ENCODE peak calls at places on chromosomes 3 and 15, in nine cellular contexts. One of them, this sample, is unnamed.

GRCh38 chr3:52681610-52682009 is 4.1 kb downstream of the PBRM1 start:
- DNase-seq in esophagus muscularis mucosa: no peak
- DNase-seq in stimulated activated CD4-positive, alpha-beta T cell treated with anti-CD3 and anti-CD28 coated beads, Interleukin-1b, Interleukin-23, amount 100 ng/mL, for 24 hours: no peak
- DNase-seq in AG09309: no peak
- DNase-seq in uterus: no peak
- DNase-seq in kidney tubule cell: no peak
- DNase-seq in nephron progenitor cell: no peak
- DNase-seq in midbrain: no peak
- DNase-seq in NCI-H2029 treated with DMSO at 0.1 percent for 48 hours: no peak
- DNase-seq in this sample: no peak

GRCh38 chr3:73609655-73610054 is 15.1 kb downstream of the PDZRN3 start:
- DNase-seq in NCI-H2029 treated with DMSO at 0.1 percent for 48 hours: no peak
- DNase-seq in midbrain: no peak
- DNase-seq in stimulated activated CD4-positive, alpha-beta T cell treated with anti-CD3 and anti-CD28 coated beads, Interleukin-1b, Interleukin-23, amount 100 ng/mL, for 24 hours: no peak
- DNase-seq in uterus: no peak
- DNase-seq in nephron progenitor cell: no peak
- DNase-seq in AG09309: no peak
- DNase-seq in esophagus muscularis mucosa: no peak
- DNase-seq in kidney tubule cell: peak
- DNase-seq in this sample: no peak

GRCh38 chr3:195070321-195070720 is 200.6 kb downstream of the XXYLT1 start:
- DNase-seq in nephron progenitor cell: no peak
- DNase-seq in midbrain: no peak
- DNase-seq in NCI-H2029 treated with DMSO at 0.1 percent for 48 hours: no peak
- DNase-seq in kidney tubule cell: no peak
- DNase-seq in uterus: no peak
- DNase-seq in stimulated activated CD4-positive, alpha-beta T cell treated with anti-CD3 and anti-CD28 coated beads, Interleukin-1b, Interleukin-23, amount 100 ng/mL, for 24 hours: no peak
- DNase-seq in AG09309: no peak
- DNase-seq in esophagus muscularis mucosa: no peak
- DNase-seq in this sample: no peak

GRCh38 chr15:31149987-31150386 is 48.5 kb upstream of the TRPM1 start:
- DNase-seq in midbrain: no peak
- DNase-seq in nephron progenitor cell: no peak
- DNase-seq in stimulated activated CD4-positive, alpha-beta T cell treated with anti-CD3 and anti-CD28 coated beads, Interleukin-1b, Interleukin-23, amount 100 ng/mL, for 24 hours: no peak
- DNase-seq in uterus: no peak
- DNase-seq in NCI-H2029 treated with DMSO at 0.1 percent for 48 hours: no peak
- DNase-seq in AG09309: no peak
- DNase-seq in esophagus muscularis mucosa: no peak
- DNase-seq in kidney tubule cell: no peak
- DNase-seq in this sample: no peak

GRCh38 chr3:149615731-149616221 is 42.0 kb downstream of the WWTR1 start:
- DNase-seq in midbrain: no peak
- DNase-seq in stimulated activated CD4-positive, alpha-beta T cell treated with anti-CD3 and anti-CD28 coated beads, Interleukin-1b, Interleukin-23, amount 100 ng/mL, for 24 hours: no peak
- DNase-seq in kidney tubule cell: no peak
- DNase-seq in NCI-H2029 treated with DMSO at 0.1 percent for 48 hours: no peak
- DNase-seq in uterus: no peak
- DNase-seq in esophagus muscularis mucosa: no peak
- DNase-seq in nephron progenitor cell: no peak
- DNase-seq in AG09309: no peak
- DNase-seq in this sample: no peak

GRCh38 chr15:59174846-59175831 is 31.5 kb upstream of the LDHAL6B start:
- DNase-seq in NCI-H2029 treated with DMSO at 0.1 percent for 48 hours: peak
- DNase-seq in esophagus muscularis mucosa: no peak
- DNase-seq in AG09309: peak
- DNase-seq in midbrain: peak
- DNase-seq in uterus: peak
- DNase-seq in nephron progenitor cell: peak
- DNase-seq in stimulated activated CD4-positive, alpha-beta T cell treated with anti-CD3 and anti-CD28 coated beads, Interleukin-1b, Interleukin-23, amount 100 ng/mL, for 24 hours: peak
- DNase-seq in kidney tubule cell: peak
- DNase-seq in this sample: peak

GRCh38 chr3:106640353-106640752 is 736.9 kb upstream of the CCDC54 start:
- DNase-seq in midbrain: no peak
- DNase-seq in uterus: no peak
- DNase-seq in stimulated activated CD4-positive, alpha-beta T cell treated with anti-CD3 and anti-CD28 coated beads, Interleukin-1b, Interleukin-23, amount 100 ng/mL, for 24 hours: no peak
- DNase-seq in kidney tubule cell: no peak
- DNase-seq in AG09309: no peak
- DNase-seq in nephron progenitor cell: no peak
- DNase-seq in NCI-H2029 treated with DMSO at 0.1 percent for 48 hours: no peak
- DNase-seq in esophagus muscularis mucosa: no peak
- DNase-seq in this sample: no peak

GRCh38 chr15:48190932-48191573 is 412 bp upstream of the CTXN2 start:
- DNase-seq in esophagus muscularis mucosa: no peak
- DNase-seq in NCI-H2029 treated with DMSO at 0.1 percent for 48 hours: no peak
- DNase-seq in stimulated activated CD4-positive, alpha-beta T cell treated with anti-CD3 and anti-CD28 coated beads, Interleukin-1b, Interleukin-23, amount 100 ng/mL, for 24 hours: peak
- DNase-seq in AG09309: no peak
- DNase-seq in uterus: peak
- DNase-seq in midbrain: peak
- DNase-seq in kidney tubule cell: peak
- DNase-seq in nephron progenitor cell: peak
- DNase-seq in this sample: peak

GRCh38 chr3:157156844-157157635 is 2.9 kb downstream of the CCNL1 start:
- DNase-seq in AG09309: no peak
- DNase-seq in midbrain: no peak
- DNase-seq in stimulated activated CD4-positive, alpha-beta T cell treated with anti-CD3 and anti-CD28 coated beads, Interleukin-1b, Interleukin-23, amount 100 ng/mL, for 24 hours: no peak
- DNase-seq in NCI-H2029 treated with DMSO at 0.1 percent for 48 hours: no peak
- DNase-seq in uterus: no peak
- DNase-seq in kidney tubule cell: peak
- DNase-seq in nephron progenitor cell: no peak
- DNase-seq in esophagus muscularis mucosa: no peak
- DNase-seq in this sample: peak

GRCh38 chr15:39059886-39060285 is 495.3 kb upstream of the RASGRP1 start:
- DNase-seq in stimulated activated CD4-positive, alpha-beta T cell treated with anti-CD3 and anti-CD28 coated beads, Interleukin-1b, Interleukin-23, amount 100 ng/mL, for 24 hours: no peak
- DNase-seq in uterus: no peak
- DNase-seq in esophagus muscularis mucosa: no peak
- DNase-seq in AG09309: no peak
- DNase-seq in nephron progenitor cell: no peak
- DNase-seq in kidney tubule cell: peak
- DNase-seq in midbrain: no peak
- DNase-seq in NCI-H2029 treated with DMSO at 0.1 percent for 48 hours: no peak
- DNase-seq in this sample: no peak

This sample was measured in RKO.